ENCODE peak calls at places on chromosome 12, in five cellular contexts. One of them, this sample, is unnamed. For H3K4me1, the result is how much of the 10 kb centered on the place peaks cover.

GRCh38 chr12:120196363-120196762 is 1.8 kb upstream of the GCN1 start:
- DNase-seq in suprapubic skin: no peak
- DNase-seq in tibial artery: no peak
- DNase-seq in mesenchymal stem cell: peak
- DNase-seq in lower lobe of right lung: no peak
- DNase-seq in this sample: no peak

GRCh38 chr12:130916251-130916911 is 37.3 kb upstream of the ADGRD1 start:
- DNase-seq in tibial artery: peak
- DNase-seq in mesenchymal stem cell: peak
- DNase-seq in lower lobe of right lung: peak
- DNase-seq in suprapubic skin: no peak
- DNase-seq in this sample: no peak

GRCh38 chr12:127294651-127295205 is 972.2 kb upstream of the TMEM132C start:
- DNase-seq in lower lobe of right lung: no peak
- DNase-seq in mesenchymal stem cell: no peak
- DNase-seq in tibial artery: no peak
- DNase-seq in suprapubic skin: peak
- DNase-seq in this sample: no peak

GRCh38 chr12:124006582-124007170 is 33.7 kb downstream of the ZNF664 start:
- DNase-seq in tibial artery: no peak
- DNase-seq in suprapubic skin: no peak
- DNase-seq in mesenchymal stem cell: no peak
- DNase-seq in lower lobe of right lung: no peak
- DNase-seq in this sample: no peak

GRCh38 chr12:53048780-53049401 is 974 bp upstream of the TNS2 start:
- DNase-seq in tibial artery: peak
- DNase-seq in suprapubic skin: peak
- DNase-seq in lower lobe of right lung: no peak
- DNase-seq in mesenchymal stem cell: peak
- DNase-seq in this sample: peak

GRCh38 chr12:75444444-75445136 is 36.0 kb upstream of the GLIPR1 start:
- DNase-seq in lower lobe of right lung: no peak
- DNase-seq in suprapubic skin: no peak
- DNase-seq in mesenchymal stem cell: peak
- DNase-seq in tibial artery: no peak
- DNase-seq in this sample: no peak

GRCh38 chr12:113297214-113297587 is 37.7 kb downstream of the SLC8B1 start:
- DNase-seq in mesenchymal stem cell: no peak
- DNase-seq in lower lobe of right lung: no peak
- DNase-seq in suprapubic skin: no peak
- DNase-seq in tibial artery: no peak
- DNase-seq in this sample: no peak

GRCh38 chr12:3833670-3834310 is 39.4 kb downstream of the PARP11 start:
- DNase-seq in mesenchymal stem cell: no peak
- DNase-seq in tibial artery: no peak
- DNase-seq in lower lobe of right lung: no peak
- DNase-seq in suprapubic skin: no peak
- DNase-seq in this sample: no peak

GRCh38 chr12:40634431-40635131 is 57.7 kb upstream of the CNTN1 start:
- DNase-seq in mesenchymal stem cell: no peak
- DNase-seq in tibial artery: no peak
- DNase-seq in lower lobe of right lung: no peak
- DNase-seq in suprapubic skin: no peak
- DNase-seq in this sample: no peak

GRCh38 chr12:99390707-99391106 is 256.8 kb upstream of the GARIN6 start:
- DNase-seq in tibial artery: no peak
- DNase-seq in suprapubic skin: no peak
- DNase-seq in lower lobe of right lung: no peak
- DNase-seq in mesenchymal stem cell: no peak
- DNase-seq in this sample: no peak

GRCh38 chr12:106675651-106676435 is 93.0 kb downstream of the RFX4 start:
- DNase-seq in mesenchymal stem cell: no peak
- DNase-seq in lower lobe of right lung: no peak
- DNase-seq in tibial artery: no peak
- DNase-seq in suprapubic skin: no peak
- DNase-seq in this sample: no peak

GRCh38 chr12:109065154-109065852 is 12.9 kb downstream of the USP30 start:
- DNase-seq in suprapubic skin: no peak
- DNase-seq in mesenchymal stem cell: no peak
- DNase-seq in tibial artery: no peak
- DNase-seq in lower lobe of right lung: no peak
- DNase-seq in this sample: no peak

GRCh38 chr12:54596526-54596946 is 8.1 kb upstream of the PPP1R1A start:
- DNase-seq in tibial artery: peak
- DNase-seq in suprapubic skin: no peak
- DNase-seq in mesenchymal stem cell: peak
- DNase-seq in lower lobe of right lung: peak
- DNase-seq in this sample: no peak

GRCh38 chr12:84756961-84757360 is 155.6 kb downstream of the SLC6A15 start:
- DNase-seq in mesenchymal stem cell: peak
- DNase-seq in suprapubic skin: no peak
- DNase-seq in lower lobe of right lung: no peak
- DNase-seq in tibial artery: no peak
- DNase-seq in this sample: no peak

GRCh38 chr12:5428332-5429221 is 3.3 kb upstream of the NTF3 start:
- DNase-seq in suprapubic skin: no peak
- DNase-seq in tibial artery: no peak
- DNase-seq in lower lobe of right lung: no peak
- DNase-seq in mesenchymal stem cell: peak
- DNase-seq in this sample: no peak

GRCh38 chr12:18483723-18484325 is 222.5 kb downstream of the PIK3C2G start:
- DNase-seq in mesenchymal stem cell: no peak
- DNase-seq in lower lobe of right lung: no peak
- DNase-seq in suprapubic skin: no peak
- DNase-seq in tibial artery: no peak
- DNase-seq in this sample: no peak

GRCh38 chr12:45050751-45051489 is at the start of gene DBX2:
- DNase-seq in tibial artery: no peak
- DNase-seq in mesenchymal stem cell: no peak
- DNase-seq in lower lobe of right lung: peak
- DNase-seq in suprapubic skin: no peak
- DNase-seq in this sample: no peak

GRCh38 chr12:117362391-117362790 is 965 bp upstream of the NOS1 start:
- DNase-seq in tibial artery: no peak
- DNase-seq in mesenchymal stem cell: no peak
- DNase-seq in lower lobe of right lung: no peak
- DNase-seq in suprapubic skin: no peak
- DNase-seq in this sample: no peak

GRCh38 chr12:66538970-66539369 is 139.9 kb downstream of the GRIP1 start:
- DNase-seq in suprapubic skin: no peak
- DNase-seq in lower lobe of right lung: no peak
- DNase-seq in mesenchymal stem cell: no peak
- DNase-seq in tibial artery: no peak
- DNase-seq in this sample: no peak

GRCh38 chr12:54983536-54984102 is 943 bp downstream of the TESPA1 start:
- DNase-seq in suprapubic skin: no peak
- DNase-seq in tibial artery: no peak
- DNase-seq in lower lobe of right lung: no peak
- DNase-seq in mesenchymal stem cell: no peak
- DNase-seq in this sample: no peak

GRCh38 chr12:119684730-119685129 is 16.8 kb downstream of the PRKAB1 start:
- DNase-seq in mesenchymal stem cell: no peak
- DNase-seq in lower lobe of right lung: no peak
- DNase-seq in suprapubic skin: no peak
- DNase-seq in tibial artery: no peak
- DNase-seq in this sample: no peak

GRCh38 chr12:53219116-53219955 is 12.3 kb upstream of the ITGB7 start:
- DNase-seq in tibial artery: peak
- DNase-seq in mesenchymal stem cell: peak
- DNase-seq in lower lobe of right lung: peak
- DNase-seq in suprapubic skin: no peak
- DNase-seq in this sample: no peak

GRCh38 chr12:114263031-114263825 is 142.7 kb downstream of the TBX5 start:
- DNase-seq in lower lobe of right lung: no peak
- DNase-seq in suprapubic skin: no peak
- DNase-seq in mesenchymal stem cell: no peak
- DNase-seq in tibial artery: no peak
- DNase-seq in this sample: no peak

GRCh38 chr12:124345795-124346194 is 50.9 kb downstream of the RFLNA start:
- DNase-seq in lower lobe of right lung: no peak
- DNase-seq in suprapubic skin: no peak
- DNase-seq in tibial artery: no peak
- DNase-seq in mesenchymal stem cell: no peak
- DNase-seq in this sample: no peak

GRCh38 chr12:62625238-62625637 is 158.6 kb downstream of the MON2 start:
- DNase-seq in mesenchymal stem cell: peak
- DNase-seq in tibial artery: no peak
- DNase-seq in lower lobe of right lung: no peak
- DNase-seq in suprapubic skin: no peak
- DNase-seq in this sample: no peak

GRCh38 chr12:16454481-16454880 is 107.0 kb downstream of the MGST1 start:
- DNase-seq in mesenchymal stem cell: no peak
- DNase-seq in tibial artery: no peak
- DNase-seq in suprapubic skin: no peak
- DNase-seq in lower lobe of right lung: no peak
- DNase-seq in this sample: no peak

GRCh38 chr12:98543701-98544100 is 28.3 kb downstream of the TMPO start:
- DNase-seq in lower lobe of right lung: no peak
- DNase-seq in suprapubic skin: no peak
- DNase-seq in tibial artery: no peak
- DNase-seq in mesenchymal stem cell: no peak
- DNase-seq in this sample: no peak

GRCh38 chr12:58301337-58302122 is 360.2 kb downstream of the ATP23 start:
- DNase-seq in suprapubic skin: no peak
- DNase-seq in mesenchymal stem cell: no peak
- DNase-seq in tibial artery: no peak
- DNase-seq in lower lobe of right lung: no peak
- DNase-seq in this sample: no peak
- H3K27ac ChIP-seq in suprapubic skin: no peak
- H3K27ac ChIP-seq in mesenchymal stem cell: no peak
- H3K27ac ChIP-seq in tibial artery: no peak
- H3K27ac ChIP-seq in lower lobe of right lung: no peak
- H3K27ac ChIP-seq in this sample: no peak

DNA sequence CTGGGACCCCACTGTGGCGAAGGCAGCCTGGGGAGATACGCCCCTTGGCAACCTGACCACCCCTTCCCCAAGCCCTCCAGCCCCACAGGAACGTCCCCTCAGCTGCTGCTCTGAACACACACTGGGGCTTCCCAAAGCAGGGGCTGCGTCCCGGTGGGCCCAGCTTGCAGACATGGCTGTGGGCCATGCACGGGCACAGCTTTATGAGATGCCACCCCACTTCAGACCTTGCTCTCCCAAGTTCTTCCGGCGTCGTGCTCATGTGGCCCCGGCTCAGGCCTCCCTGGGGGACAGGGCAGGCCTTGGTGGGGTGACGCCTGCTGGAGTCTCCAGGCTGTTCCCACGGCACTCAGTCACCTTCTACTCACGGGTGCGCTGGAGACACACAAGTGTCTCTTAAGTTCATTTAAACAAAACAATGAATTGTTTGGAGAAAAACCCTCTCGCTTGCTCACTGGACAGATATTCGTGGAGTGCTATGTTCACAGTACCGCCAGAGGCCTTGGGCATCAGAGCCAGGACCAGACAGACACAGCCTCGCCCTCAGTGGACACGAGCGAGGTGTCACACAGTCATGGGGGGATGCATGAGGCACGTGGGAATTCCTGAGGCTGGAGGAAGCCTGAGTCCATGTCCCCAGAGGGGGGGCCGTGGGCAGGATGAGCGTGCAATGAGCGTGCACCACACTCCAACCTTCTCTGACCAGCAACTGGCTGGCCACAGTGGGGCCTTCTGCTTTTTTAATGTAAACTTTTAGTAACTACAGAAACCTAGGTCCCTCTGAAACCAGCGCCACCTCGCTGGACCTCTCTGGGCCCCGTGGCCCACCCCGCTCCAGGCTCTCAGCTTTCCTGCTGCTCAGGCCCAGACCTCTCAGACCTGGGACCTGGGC is 4.3 kb downstream of the GALNT9 start:
- DNase-seq in suprapubic skin: no peak
- DNase-seq in lower lobe of right lung: no peak
- DNase-seq in mesenchymal stem cell: no peak
- DNase-seq in tibial artery: no peak
- DNase-seq in this sample: no peak
- H3K4me1 ChIP-seq in suprapubic skin: under half
- H3K4me1 ChIP-seq in lower lobe of right lung: under half
- H3K4me1 ChIP-seq in mesenchymal stem cell: under half
- H3K4me1 ChIP-seq in tibial artery: under half
- H3K4me1 ChIP-seq in this sample: under half

DNA sequence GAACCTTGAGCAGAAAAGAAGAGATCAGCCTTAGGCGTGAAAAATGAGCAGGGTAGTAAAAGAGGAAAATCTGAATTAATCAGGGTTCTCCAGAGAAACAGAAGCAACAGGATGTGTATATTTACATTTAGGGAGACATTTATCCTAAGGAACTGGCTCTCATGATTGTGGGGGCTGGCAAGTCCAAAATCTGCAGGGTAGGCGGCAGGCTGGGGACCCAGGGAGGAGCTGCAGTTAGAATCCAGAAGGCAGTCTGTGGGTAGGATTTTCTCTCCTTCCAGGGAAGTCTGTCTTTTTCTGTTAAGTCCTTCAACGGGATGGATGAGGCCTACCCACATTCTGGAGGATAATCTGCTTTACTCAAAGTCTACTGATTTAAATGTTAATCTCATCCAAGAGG is 67.4 kb upstream of the OVCH1 start:
- DNase-seq in suprapubic skin: no peak
- DNase-seq in lower lobe of right lung: no peak
- DNase-seq in tibial artery: no peak
- DNase-seq in mesenchymal stem cell: no peak
- DNase-seq in this sample: no peak
- H3K27ac ChIP-seq in suprapubic skin: no peak
- H3K27ac ChIP-seq in lower lobe of right lung: peak
- H3K27ac ChIP-seq in tibial artery: peak
- H3K27ac ChIP-seq in mesenchymal stem cell: no peak
- H3K27ac ChIP-seq in this sample: no peak

GRCh38 chr12:77062396-77062795 is 3.0 kb downstream of the E2F7 start:
- DNase-seq in suprapubic skin: no peak
- DNase-seq in lower lobe of right lung: no peak
- DNase-seq in mesenchymal stem cell: peak
- DNase-seq in tibial artery: no peak
- DNase-seq in this sample: no peak

GRCh38 chr12:77060883-77061240 is 4.5 kb downstream of the E2F7 start:
- DNase-seq in tibial artery: no peak
- DNase-seq in mesenchymal stem cell: no peak
- DNase-seq in lower lobe of right lung: no peak
- DNase-seq in suprapubic skin: no peak
- DNase-seq in this sample: no peak

GRCh38 chr12:77065361-77066204 is at the start of gene E2F7:
- DNase-seq in mesenchymal stem cell: peak
- DNase-seq in lower lobe of right lung: peak
- DNase-seq in suprapubic skin: peak
- DNase-seq in tibial artery: peak
- DNase-seq in this sample: peak

GRCh38 chr12:77062846-77063461 is 2.4 kb downstream of the E2F7 start:
- DNase-seq in mesenchymal stem cell: peak
- DNase-seq in lower lobe of right lung: no peak
- DNase-seq in suprapubic skin: no peak
- DNase-seq in tibial artery: no peak
- DNase-seq in this sample: no peak

DNA sequence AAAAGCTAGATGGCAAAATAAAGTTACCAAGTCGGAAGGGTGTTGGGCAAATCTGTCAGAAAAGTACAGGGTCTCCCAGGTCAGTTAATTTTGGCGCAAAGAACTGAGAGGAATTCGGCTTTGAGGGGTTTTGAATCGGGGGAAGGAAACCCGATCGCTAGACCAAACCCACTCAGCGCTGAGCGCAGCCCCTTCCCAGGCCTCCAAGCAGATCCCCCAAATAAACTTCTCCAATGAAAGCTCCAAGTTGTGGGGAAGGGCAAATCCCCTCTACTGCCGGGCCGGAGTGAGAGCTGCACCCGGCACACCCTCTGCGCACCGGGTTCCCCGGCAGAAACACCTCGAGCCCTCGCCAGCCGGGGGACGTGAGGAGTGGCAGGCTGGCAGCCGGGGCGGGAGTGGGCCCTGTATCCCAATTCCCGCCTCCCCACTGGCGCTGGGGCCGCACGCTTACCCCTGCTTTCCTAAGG is 443 bp downstream of the E2F7 start:
- DNase-seq in tibial artery: peak
- DNase-seq in suprapubic skin: no peak
- DNase-seq in lower lobe of right lung: no peak
- DNase-seq in mesenchymal stem cell: no peak
- DNase-seq in this sample: no peak
- H3K4me1 ChIP-seq in tibial artery: under half
- H3K4me1 ChIP-seq in suprapubic skin: under half
- H3K4me1 ChIP-seq in lower lobe of right lung: under half
- H3K4me1 ChIP-seq in mesenchymal stem cell: under half
- H3K4me1 ChIP-seq in this sample: under half